ENCODE peak calls at places on chromosomes 2 and 18, in four cellular contexts. A, B, I and P are unnamed samples.

GRCh38 chr2:159243521-159243920 is 43.0 kb downstream of the WDSUB1 start:
- DNase-seq in I (no peak), A (no peak), B (no peak), P (no peak)

GRCh38 chr18:712401-713134 is at the start of gene ENOSF1:
- DNase-seq in I (peak), A (no peak), B (no peak), P (peak)

GRCh38 chr2:186456941-186457340 is 29.1 kb upstream of the ZC3H15 start:
- DNase-seq in A (peak), B (no peak), I (no peak), P (peak)

GRCh38 chr2:236748801-236749200 is 179.2 kb downstream of the ACKR3 start:
- DNase-seq in B (no peak), I (no peak), A (no peak), P (no peak)

GRCh38 chr2:237700583-237701032 is 73.2 kb downstream of the LRRFIP1 start:
- DNase-seq in B (peak), I (peak), A (no peak), P (no peak)

GRCh38 chr18:50065527-50065926 is 129.4 kb downstream of the MYO5B start:
- DNase-seq in A (no peak), I (no peak), B (no peak), P (no peak)

GRCh38 chr2:223269386-223269785 is 217.4 kb downstream of the KCNE4 start:
- DNase-seq in A (no peak), I (no peak), B (no peak), P (no peak)

GRCh38 chr2:123359636-123360035 is 665.5 kb upstream of the CNTNAP5 start:
- DNase-seq in I (no peak), A (no peak), B (no peak), P (no peak)

GRCh38 chr2:7044253-7045250 is 127.3 kb downstream of the RNF144A start:
- DNase-seq in A (no peak), B (peak), I (peak), P (peak)

GRCh38 chr18:48293954-48294893 is 115.0 kb downstream of the ZBTB7C start:
- DNase-seq in B (no peak), I (no peak), A (no peak), P (no peak)

GRCh38 chr2:172613610-172614231 is 57.8 kb downstream of the PDK1 start:
- DNase-seq in A (no peak), I (no peak), B (no peak), P (no peak)

GRCh38 chr18:44799422-44800421 is 119.0 kb downstream of the SETBP1 start:
- DNase-seq in B (no peak), I (peak), A (no peak), P (no peak)

GRCh38 chr2:6412533-6413085 is 453.1 kb downstream of the CMPK2 start:
- DNase-seq in A (no peak), I (no peak), B (no peak), P (no peak)

GRCh38 chr2:97997774-97998392 is 2.1 kb upstream of the TMEM131 start:
- DNase-seq in B (no peak), I (no peak), A (no peak), P (no peak)

GRCh38 chr2:43300781-43301586 is 74.6 kb upstream of the ZFP36L2 start:
- DNase-seq in A (no peak), B (no peak), I (no peak), P (no peak)

GRCh38 chr2:217996345-217996744 is 6.5 kb downstream of the TNS1 start:
- DNase-seq in I (no peak), B (no peak), A (no peak), P (no peak)

GRCh38 chr18:71844810-71845209 is 699.3 kb downstream of the CBLN2 start:
- DNase-seq in B (no peak), I (no peak), A (no peak), P (no peak)

GRCh38 chr18:46917108-46917807 is at the start of the genes KATNAL2 and PIAS2:
- DNase-seq in I (peak), A (no peak), B (no peak), P (peak)

GRCh38 chr2:209772316-209772715 is 684 bp downstream of the UNC80 start:
- DNase-seq in I (no peak), B (no peak), A (no peak), P (no peak)

GRCh38 chr2:54979645-54980044 is 70.6 kb downstream of the RTN4 start:
- DNase-seq in B (no peak), I (no peak), A (no peak), P (no peak)

GRCh38 chr2:218959761-218960195 is 312 bp downstream of the CDK5R2 start:
- DNase-seq in I (no peak), B (no peak), A (no peak), P (no peak)

DNA sequence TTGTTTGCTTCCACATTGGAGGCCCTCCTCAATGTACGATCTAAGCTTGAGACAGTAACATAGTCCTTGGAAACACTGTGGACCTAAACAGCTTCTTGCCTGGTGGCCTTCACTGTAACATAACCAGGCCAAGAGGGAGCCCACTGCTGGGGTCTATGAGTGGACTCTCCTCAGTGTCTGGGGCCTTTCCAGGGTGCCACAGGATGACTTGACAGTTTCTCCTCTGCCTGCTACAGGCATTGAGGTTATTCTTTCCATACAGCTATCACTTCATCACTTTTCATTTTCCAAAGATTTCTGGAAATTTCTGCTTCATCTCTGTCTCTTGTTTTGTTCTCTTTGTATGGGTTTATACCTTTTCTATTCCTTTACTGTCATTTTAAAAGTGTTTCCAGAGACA is 11.3 kb downstream of the SCTR start:
- DNase-seq in I (no peak), A (no peak), B (no peak), P (no peak)
- TF ChIP-seq CTCF in I (no peak), A (no peak), B (no peak), P (no peak)

GRCh38 chr2:171228826-171229225 is 68.1 kb upstream of the TLK1 start:
- DNase-seq in B (no peak), I (no peak), A (no peak), P (no peak)

GRCh38 chr2:171225989-171226388 is 65.3 kb upstream of the TLK1 start:
- DNase-seq in B (no peak), I (no peak), A (no peak), P (no peak)

GRCh38 chr2:171227066-171227782 is 66.5 kb upstream of the TLK1 start:
- DNase-seq in I (no peak), A (no peak), B (no peak), P (no peak)

GRCh38 chr2:171226471-171226870 is 65.8 kb upstream of the TLK1 start:
- DNase-seq in A (no peak), B (no peak), I (no peak), P (no peak)

DNA sequence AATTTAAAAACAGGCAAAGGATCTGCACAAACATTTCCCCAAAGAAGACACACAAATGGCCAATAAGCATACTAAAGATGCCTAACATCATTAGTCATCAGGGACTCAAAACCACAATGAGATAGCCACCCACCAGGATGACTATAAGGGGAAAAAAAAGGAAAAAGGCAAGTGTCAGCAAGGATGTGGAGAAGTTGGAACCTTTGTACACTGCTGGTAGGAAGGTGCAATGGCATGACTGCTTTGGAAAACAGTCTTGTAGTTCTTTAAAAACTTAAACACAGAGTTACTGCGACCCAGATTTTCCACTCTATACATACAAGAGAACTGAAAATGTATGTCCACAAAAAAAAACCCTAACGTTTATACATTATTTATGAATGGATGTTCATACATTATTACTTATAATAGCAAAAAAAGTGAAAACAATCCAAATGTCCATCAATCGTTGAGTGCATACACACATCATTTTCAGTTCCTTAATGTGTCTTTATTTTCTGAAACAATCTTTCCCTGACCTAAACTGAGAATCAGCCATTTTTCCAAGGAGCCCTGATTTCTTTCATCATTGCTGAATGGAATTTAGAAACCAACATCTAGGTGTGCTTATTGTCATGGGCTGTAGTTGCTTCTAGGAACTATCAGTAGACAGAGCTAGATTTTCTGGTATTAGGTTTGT is 64.7 kb upstream of the TLK1 start:
- DNase-seq in B (peak), A (peak), I (no peak), P (peak)
- TF ChIP-seq CTCF in B (peak), A (peak), I (no peak), P (no peak)

DNA sequence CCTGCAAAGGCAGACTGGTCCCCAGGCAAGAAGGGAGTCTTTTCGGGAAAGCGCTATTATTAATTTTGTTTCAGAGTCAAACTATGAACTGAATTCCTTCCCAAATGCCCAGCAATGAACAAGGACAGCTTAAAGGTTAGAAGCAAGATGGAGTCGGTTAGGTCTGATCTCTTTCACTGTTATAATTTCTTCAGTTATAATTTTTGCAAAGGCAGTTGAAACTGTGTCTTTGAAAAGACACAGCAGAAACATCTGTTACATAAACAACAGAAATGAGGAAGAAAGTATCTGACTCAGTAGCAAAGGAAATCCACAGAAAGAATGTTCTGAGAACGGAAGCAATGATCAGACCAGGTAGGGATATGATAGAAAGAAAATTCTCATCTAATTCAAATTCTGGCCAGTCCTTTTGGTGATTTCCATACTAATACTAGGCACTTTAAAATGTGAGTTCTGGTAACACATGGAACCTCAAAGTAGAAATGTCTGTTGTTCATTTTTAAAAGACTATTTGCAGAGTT is 5.2 kb upstream of the RMC1 start:
- DNase-seq in A (no peak), B (no peak), I (peak), P (no peak)
- TF ChIP-seq CTCF in A (no peak), B (no peak), I (no peak), P (no peak)

DNA sequence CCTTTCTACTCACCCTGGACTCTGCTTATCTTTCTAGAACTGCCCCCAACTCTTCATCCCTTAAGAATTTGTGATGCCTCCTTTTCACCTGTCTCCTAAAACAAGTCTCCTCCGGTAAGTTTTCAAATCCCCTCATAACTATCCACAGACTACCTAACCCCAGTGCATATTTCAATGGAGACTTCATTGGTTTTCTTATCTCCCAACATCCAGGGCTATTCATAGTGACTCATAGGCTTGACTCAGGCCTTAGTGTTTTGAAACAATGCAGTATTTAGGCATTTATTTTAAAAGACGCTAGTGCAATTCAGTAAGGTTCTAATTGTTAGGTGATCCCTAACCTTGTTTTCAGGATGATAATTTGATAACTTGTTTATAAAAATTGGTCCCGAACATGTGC is 399.2 kb downstream of the CPS1 start:
- DNase-seq in B (no peak), A (no peak), I (no peak), P (no peak)
- TF ChIP-seq CTCF in B (no peak), A (no peak), I (no peak), P (no peak)

DNA sequence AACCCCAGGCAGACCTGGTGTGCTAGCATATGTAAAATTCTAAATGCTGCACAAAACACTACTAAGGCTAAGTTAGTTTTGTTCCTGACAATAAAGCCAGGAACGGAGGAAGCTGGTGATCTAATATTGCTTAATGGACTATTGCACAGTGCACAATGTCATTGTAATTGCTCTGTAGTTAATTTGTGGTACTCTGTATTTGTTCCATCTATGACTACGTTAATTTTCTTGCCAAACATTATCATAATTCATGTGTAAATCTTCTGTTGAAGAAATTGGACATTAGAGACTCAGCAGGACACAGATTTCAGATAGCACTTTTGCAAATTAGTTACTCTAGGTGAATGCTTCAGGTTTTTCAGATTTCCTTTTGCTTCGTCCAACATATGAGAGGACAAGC is 232.3 kb downstream of the RIT2 start:
- DNase-seq in B (no peak), A (no peak), I (no peak), P (no peak)
- TF ChIP-seq CTCF in B (no peak), A (no peak), I (no peak), P (no peak)

DNA sequence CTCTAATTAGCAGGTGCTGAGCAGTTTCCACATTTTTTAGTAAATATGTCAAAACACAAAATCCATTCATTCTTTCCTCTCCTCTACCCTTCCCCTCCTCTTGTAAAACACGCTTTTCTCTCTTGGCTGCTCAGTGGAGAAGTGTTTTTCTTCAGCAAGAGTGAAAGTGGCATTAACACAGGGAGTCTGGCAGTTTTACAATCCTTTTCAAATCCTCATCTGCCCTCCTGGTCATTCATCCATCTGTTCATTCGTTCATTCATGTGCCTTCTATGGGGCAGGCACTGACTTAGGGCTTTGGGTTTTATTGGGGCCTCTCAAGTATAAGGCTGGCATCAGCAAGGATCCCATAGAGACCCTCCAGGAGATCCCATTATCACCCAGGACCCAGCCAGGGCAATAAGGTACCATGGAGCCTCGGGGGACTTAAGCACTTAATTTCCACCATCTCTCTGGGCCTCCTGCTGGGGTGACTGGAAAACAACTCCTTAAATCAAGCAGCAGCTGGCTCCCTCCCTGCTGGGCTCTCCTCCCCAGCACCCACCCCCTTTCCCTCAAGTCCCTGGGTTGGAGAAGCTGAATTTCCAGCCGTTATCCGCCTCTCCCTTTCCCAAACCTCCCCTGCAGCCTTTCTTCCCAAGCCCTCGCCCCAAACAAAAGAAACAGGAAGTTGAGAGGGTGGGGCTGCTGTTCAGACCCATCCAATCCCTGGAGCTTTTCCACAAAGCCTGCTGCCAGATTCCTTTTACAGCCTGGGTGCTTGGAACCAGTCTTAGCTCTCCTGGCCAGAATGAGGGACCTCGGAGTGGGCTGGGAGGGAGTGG is 32.6 kb downstream of the MARCHF4 start:
- DNase-seq in A (no peak), I (no peak), B (peak), P (peak)
- TF ChIP-seq CTCF in A (peak), I (no peak), B (no peak), P (peak)

DNA sequence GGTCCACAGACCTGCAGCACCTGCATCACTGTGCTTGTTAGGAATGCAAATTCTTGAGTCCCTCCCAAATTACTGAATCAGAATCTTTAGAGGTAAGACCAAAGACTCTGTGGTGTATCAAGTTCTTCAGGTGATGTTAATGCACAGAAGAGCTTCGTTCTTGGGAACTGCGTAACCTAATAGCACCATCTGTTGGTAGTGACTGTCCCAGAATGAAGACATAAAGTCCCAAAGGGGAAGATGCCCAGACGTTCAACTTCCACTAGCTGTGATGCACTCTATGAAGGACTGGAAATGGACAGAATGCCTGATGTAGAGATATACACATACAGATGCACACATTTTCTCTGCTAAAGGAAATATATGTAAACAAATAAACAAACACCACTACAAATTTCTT is 576.0 kb downstream of the LRP1B start:
- DNase-seq in A (no peak), I (peak), B (peak), P (no peak)
- TF ChIP-seq CTCF in A (peak), I (peak), B (peak), P (peak)

GRCh38 chr2:47373747-47374146 is 29.2 kb upstream of the MSH2 start:
- DNase-seq in A (no peak), B (no peak), I (peak), P (no peak)
- TF ChIP-seq CTCF in A (no peak), B (no peak), I (peak), P (no peak)

GRCh38 chr2:141399270-141399669 is 731.5 kb downstream of the LRP1B start:
- DNase-seq in A (no peak), I (peak), B (no peak), P (no peak)
- TF ChIP-seq CTCF in A (peak), I (peak), B (peak), P (peak)

DNA sequence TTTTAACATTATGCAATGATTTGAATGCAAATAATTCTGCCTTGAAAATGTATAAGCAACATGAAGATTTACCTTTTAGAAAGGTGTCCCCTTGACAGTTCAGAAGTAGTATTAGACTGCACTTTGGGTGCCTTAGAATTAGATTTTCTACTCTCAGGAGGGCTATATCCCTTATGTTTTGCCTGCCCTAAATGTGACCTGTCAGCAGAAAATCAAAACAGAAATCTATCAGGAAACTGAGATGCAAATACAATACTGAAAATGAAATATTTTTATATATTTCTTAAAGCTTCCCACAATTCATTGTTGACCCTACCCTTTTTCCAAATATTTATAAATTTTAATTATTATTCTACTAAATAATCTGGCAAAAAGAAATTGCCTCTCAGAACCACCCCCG is 61.5 kb downstream of the TRIP12 start:
- DNase-seq in A (no peak), B (no peak), I (no peak), P (no peak)
- TF ChIP-seq CTCF in A (no peak), B (no peak), I (no peak), P (no peak)